ENCODE peak calls at places on chromosome 2, in seven cellular contexts. C is activated naive CD4-positive, alpha-beta T cell; R is non-pigmented ciliary epithelial cell; E is iPS-NIHi11; A is CD4-positive, alpha-beta T cell; X is sciatic nerve; D is NCI-H146. O is an unnamed sample.

GRCh38 chr2:203341741-203342310 is 13.6 kb downstream of the ABI2 start:
- DNase-seq in C (no peak), R (no peak), E (no peak), A (no peak), X (no peak), D (no peak), O (no peak)

GRCh38 chr2:225400060-225400511 is 576 bp downstream of the NYAP2 start:
- DNase-seq in C (no peak), R (peak; percentile 18), E (peak; percentile 49), A (no peak), X (no peak), D (peak; percentile 69), O (no peak)

GRCh38 chr2:172985139-172985874 is 90.3 kb upstream of the MAP3K20 start:
- DNase-seq in C (no peak), R (no peak), E (no peak), A (no peak), X (no peak), D (no peak), O (peak; percentile 66)

GRCh38 chr2:178177066-178177679 is 17.1 kb upstream of the OSBPL6 start:
- DNase-seq in C (no peak), R (no peak), E (no peak), A (no peak), X (no peak), D (no peak), O (no peak)

GRCh38 chr2:232483296-232483922 is 4.2 kb downstream of the ECEL1 start:
- DNase-seq in C (no peak), R (no peak), E (no peak), A (no peak), X (no peak), D (no peak), O (peak; percentile 15)

GRCh38 chr2:226556050-226556449 is 243.6 kb downstream of the IRS1 start:
- DNase-seq in C (no peak), R (no peak), E (no peak), A (no peak), X (no peak), D (no peak), O (no peak)

GRCh38 chr2:168143813-168144212 is 103.6 kb downstream of the STK39 start:
- DNase-seq in C (no peak), R (no peak), E (no peak), A (no peak), X (no peak), D (no peak), O (no peak)

GRCh38 chr2:197168705-197169104 is 141.9 kb downstream of the ANKRD44 start:
- DNase-seq in C (no peak), R (no peak), E (peak; percentile 80), A (peak; percentile 67), X (peak; percentile 76), D (peak; percentile 61), O (no peak)

GRCh38 chr2:56133441-56133840 is 50.3 kb upstream of the CCDC85A start:
- DNase-seq in C (no peak), R (no peak), E (no peak), A (no peak), X (no peak), D (no peak), O (no peak)

GRCh38 chr2:201827621-201828020 is 21.3 kb downstream of the CDK15 start:
- DNase-seq in C (no peak), R (no peak), E (no peak), A (no peak), X (no peak), D (no peak), O (no peak)